ENCODE peak calls at places on chromosomes 1 and 21, in eight cellular contexts. H is Calu3; G is fibroblast of the aortic adventitia; I is WTC11; E is PC-9; Q is heart right ventricle; F is omental fat pad; Y is CD8-positive, alpha-beta T cell. Z is an unnamed sample.

GRCh38 chr21:35168702-35169101 is 119.6 kb upstream of the RUNX1 start:
- DNase-seq in H (no peak), G (no peak), I (no peak), E (no peak), Q (no peak), F (no peak), Y (no peak), Z (no peak)

GRCh38 chr1:43908858-43909257 is 24.7 kb upstream of the ARTN start:
- DNase-seq in H (no peak), G (no peak), I (no peak), E (no peak), Q (no peak), F (no peak), Y (no peak), Z (no peak)

GRCh38 chr1:223462047-223462446 is 68.8 kb downstream of the CCDC185 start:
- DNase-seq in H (no peak), G (no peak), I (no peak), E (no peak), Q (no peak), F (no peak), Y (no peak), Z (no peak)

GRCh38 chr1:115437146-115437639 is 99.1 kb upstream of the NGF start:
- DNase-seq in H (no peak), G (no peak), I (no peak), E (no peak), Q (no peak), F (no peak), Y (no peak), Z (no peak)

GRCh38 chr21:41851090-41851790 is 27.9 kb downstream of the PRDM15 start:
- DNase-seq in H (no peak), G (no peak), I (no peak), E (no peak), Q (no peak), F (no peak), Y (no peak), Z (no peak)

GRCh38 chr1:2587071-2587859 is 688 bp downstream of the PRXL2B start:
- DNase-seq in H (no peak), G (peak), I (peak), E (no peak), Q (peak), F (no peak), Y (peak), Z (no peak)

GRCh38 chr1:53734650-53735211 is 4.2 kb downstream of the GLIS1 start:
- DNase-seq in H (no peak), G (no peak), I (no peak), E (no peak), Q (no peak), F (no peak), Y (no peak), Z (peak)

GRCh38 chr21:29812947-29813346 is 126.8 kb downstream of the GRIK1 start:
- DNase-seq in H (no peak), G (no peak), I (no peak), E (no peak), Q (no peak), F (no peak), Y (no peak), Z (no peak)

GRCh38 chr1:170620164-170620563 is 43.8 kb upstream of the PRRX1 start:
- DNase-seq in H (no peak), G (peak), I (no peak), E (no peak), Q (no peak), F (no peak), Y (no peak), Z (no peak)

GRCh38 chr1:172269084-172269483 is 151.4 kb upstream of the C1orf105 start:
- DNase-seq in H (no peak), G (no peak), I (no peak), E (no peak), Q (no peak), F (no peak), Y (no peak), Z (no peak)

GRCh38 chr1:3068400-3069361 is at the start of gene PRDM16:
- DNase-seq in H (peak), G (peak), I (peak), E (no peak), Q (no peak), F (no peak), Y (no peak), Z (peak)

GRCh38 chr1:28378906-28379305 is 9.4 kb downstream of the PHACTR4 start:
- DNase-seq in H (no peak), G (no peak), I (no peak), E (no peak), Q (no peak), F (no peak), Y (no peak), Z (no peak)

GRCh38 chr1:246279402-246279801 is 227.7 kb downstream of the SMYD3 start:
- DNase-seq in H (no peak), G (no peak), I (no peak), E (no peak), Q (no peak), F (no peak), Y (no peak), Z (no peak)

GRCh38 chr1:52142220-52143153 is 598 bp downstream of the ZFYVE9 start:
- DNase-seq in H (peak), G (peak), I (peak), E (no peak), Q (peak), F (no peak), Y (peak), Z (no peak)

GRCh38 chr1:182783068-182783467 is 6.5 kb upstream of the NPL start:
- DNase-seq in H (no peak), G (no peak), I (peak), E (no peak), Q (no peak), F (no peak), Y (no peak), Z (peak)

GRCh38 chr1:8679411-8679800 is 138.0 kb downstream of the RERE start:
- DNase-seq in H (no peak), G (peak), I (no peak), E (no peak), Q (no peak), F (no peak), Y (no peak), Z (no peak)

GRCh38 chr1:114331936-114332335 is 178.3 kb upstream of the SYT6 start:
- DNase-seq in H (no peak), G (no peak), I (no peak), E (no peak), Q (no peak), F (no peak), Y (no peak), Z (no peak)

GRCh38 chr21:25934771-25935224 is 200.0 kb downstream of the GABPA start:
- DNase-seq in H (peak), G (peak), I (no peak), E (peak), Q (peak), F (no peak), Y (no peak), Z (no peak)

GRCh38 chr1:184059887-184060286 is 8.4 kb downstream of the TSEN15 start:
- DNase-seq in H (no peak), G (no peak), I (no peak), E (no peak), Q (no peak), F (no peak), Y (no peak), Z (no peak)

GRCh38 chr1:162823231-162823630 is 32.7 kb downstream of the HSD17B7 start:
- DNase-seq in H (no peak), G (no peak), I (no peak), E (no peak), Q (no peak), F (no peak), Y (no peak), Z (no peak)

GRCh38 chr1:113871597-113872113 is at the start of gene PTPN22:
- DNase-seq in H (no peak), G (peak), I (no peak), E (no peak), Q (peak), F (no peak), Y (peak), Z (no peak)

GRCh38 chr1:8396912-8397406 is 79.0 kb downstream of the SLC45A1 start:
- DNase-seq in H (no peak), G (peak), I (no peak), E (peak), Q (no peak), F (no peak), Y (no peak), Z (no peak)

GRCh38 chr21:36881223-36881622 is 85.2 kb downstream of the HLCS start:
- DNase-seq in H (no peak), G (no peak), I (no peak), E (no peak), Q (no peak), F (no peak), Y (no peak), Z (no peak)

GRCh38 chr1:150513275-150513885 is 2.2 kb upstream of the FALEC start:
- DNase-seq in H (no peak), G (no peak), I (no peak), E (no peak), Q (no peak), F (no peak), Y (no peak), Z (no peak)

GRCh38 chr21:42047821-42048613 is 23.1 kb upstream of the UMODL1 start:
- DNase-seq in H (no peak), G (peak), I (no peak), E (no peak), Q (no peak), F (no peak), Y (no peak), Z (no peak)

GRCh38 chr1:27217401-27217800 is 17.0 kb upstream of the WDTC1 start:
- DNase-seq in H (no peak), G (no peak), I (no peak), E (no peak), Q (no peak), F (no peak), Y (no peak), Z (no peak)

GRCh38 chr1:78855258-78855657 is 151.3 kb downstream of the ADGRL4 start:
- DNase-seq in H (no peak), G (no peak), I (no peak), E (no peak), Q (no peak), F (no peak), Y (no peak), Z (no peak)

GRCh38 chr1:243748706-243749283 is 101.2 kb downstream of the AKT3 start:
- DNase-seq in H (peak), G (peak), I (no peak), E (peak), Q (no peak), F (no peak), Y (no peak), Z (no peak)

GRCh38 chr21:35563885-35564451 is 496.4 kb downstream of the SETD4 start:
- DNase-seq in H (no peak), G (peak), I (no peak), E (no peak), Q (peak), F (no peak), Y (no peak), Z (peak)

GRCh38 chr21:39634507-39634906 is 21.8 kb downstream of the B3GALT5 start:
- DNase-seq in H (no peak), G (no peak), I (no peak), E (no peak), Q (no peak), F (no peak), Y (no peak), Z (no peak)

GRCh38 chr1:161382214-161383019 is 14.7 kb upstream of the CFAP126 start:
- DNase-seq in H (no peak), G (peak), I (no peak), E (peak), Q (no peak), F (no peak), Y (no peak), Z (no peak)

GRCh38 chr1:54985556-54985955 is 5.1 kb downstream of the TMEM61 start:
- DNase-seq in H (no peak), G (no peak), I (no peak), E (no peak), Q (no peak), F (no peak), Y (no peak), Z (no peak)

GRCh38 chr1:83508485-83509151 is 490.3 kb downstream of the TTLL7 start:
- DNase-seq in H (no peak), G (peak), I (no peak), E (no peak), Q (no peak), F (no peak), Y (peak), Z (no peak)

GRCh38 chr1:232591344-232591743 is 38.6 kb downstream of the SIPA1L2 start:
- DNase-seq in H (no peak), G (no peak), I (no peak), E (no peak), Q (no peak), F (no peak), Y (no peak), Z (no peak)

DNA sequence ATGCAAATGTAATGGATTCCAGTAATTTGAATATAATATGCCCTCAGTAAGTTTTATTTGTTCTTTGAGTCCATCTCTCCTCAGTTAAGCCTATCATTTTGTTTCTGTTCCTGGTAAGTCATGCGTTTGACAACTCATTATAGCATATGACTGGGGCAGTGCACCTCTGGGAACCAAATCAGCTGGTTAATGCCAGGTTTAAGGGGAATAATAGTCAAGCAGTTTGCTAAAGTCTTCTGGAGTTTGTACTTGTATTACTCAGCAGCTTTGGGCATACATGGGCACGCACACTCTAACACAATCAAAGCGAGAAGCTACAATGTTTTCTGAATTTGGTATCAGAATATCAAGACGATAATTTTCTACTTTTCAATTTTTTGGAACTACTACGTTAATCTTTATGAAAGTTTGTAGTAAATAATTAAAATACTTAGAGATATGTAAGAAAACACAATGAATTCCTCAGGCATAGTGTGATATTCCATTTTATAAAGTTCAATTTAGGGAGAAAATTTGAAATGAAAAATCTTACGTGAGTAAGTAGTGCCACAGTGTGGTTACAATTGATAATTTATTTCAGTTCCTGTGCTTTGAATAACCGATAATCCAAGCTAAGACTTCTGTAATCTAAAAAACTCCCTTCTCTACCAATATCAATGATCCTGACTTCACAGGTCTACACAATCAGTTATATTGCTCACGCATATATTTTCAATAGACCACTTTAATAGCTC is 43.8 kb upstream of the KCTD3 start:
- DNase-seq in H (no peak), G (peak), I (no peak), E (no peak), Q (no peak), F (no peak), Y (no peak), Z (no peak)
- TF ChIP-seq CTCF in H (no peak), G (peak), I (no peak), E (peak), Q (peak), F (no peak), Y (no peak), Z (no peak)

GRCh38 chr1:217431395-217431794 is 199.5 kb downstream of the GPATCH2 start:
- DNase-seq in H (no peak), G (no peak), I (no peak), E (no peak), Q (no peak), F (no peak), Y (no peak), Z (no peak)
- TF ChIP-seq CTCF in H (no peak), G (no peak), I (no peak), E (no peak), Q (no peak), F (no peak), Y (no peak), Z (no peak)

DNA sequence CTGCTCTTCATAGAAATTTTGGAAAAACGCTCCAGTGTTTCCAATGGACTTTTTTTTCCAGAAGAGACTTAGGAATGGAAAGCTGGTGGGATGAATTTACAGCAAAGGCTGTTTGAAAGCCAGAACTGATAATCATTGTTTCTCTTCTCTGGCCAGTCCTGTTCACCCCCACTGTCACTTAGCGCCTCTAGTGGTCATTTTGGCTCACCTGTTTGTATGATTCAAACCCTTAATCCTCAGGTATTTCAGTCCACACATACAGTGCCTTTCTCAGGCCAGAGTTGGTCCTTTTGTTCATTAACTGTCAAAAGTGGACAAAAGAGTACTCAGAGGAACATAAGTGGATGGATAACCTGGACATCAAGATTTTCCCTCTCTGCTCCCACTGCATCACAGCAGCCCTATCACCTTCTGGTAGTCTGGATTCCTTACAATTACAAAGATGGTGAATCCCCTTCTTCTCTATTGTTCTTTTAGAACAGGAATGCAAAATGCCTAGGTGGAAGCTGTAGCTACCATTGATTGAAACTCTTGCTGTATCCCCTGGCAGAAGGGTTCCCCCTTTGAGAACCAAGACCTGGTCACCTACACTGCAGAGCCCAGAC is 177.6 kb upstream of the OLFM3 start:
- DNase-seq in H (no peak), G (no peak), I (peak), E (no peak), Q (no peak), F (no peak), Y (no peak), Z (peak)
- TF ChIP-seq CTCF in H (no peak), G (no peak), I (peak), E (peak), Q (no peak), F (no peak), Y (no peak), Z (peak)

DNA sequence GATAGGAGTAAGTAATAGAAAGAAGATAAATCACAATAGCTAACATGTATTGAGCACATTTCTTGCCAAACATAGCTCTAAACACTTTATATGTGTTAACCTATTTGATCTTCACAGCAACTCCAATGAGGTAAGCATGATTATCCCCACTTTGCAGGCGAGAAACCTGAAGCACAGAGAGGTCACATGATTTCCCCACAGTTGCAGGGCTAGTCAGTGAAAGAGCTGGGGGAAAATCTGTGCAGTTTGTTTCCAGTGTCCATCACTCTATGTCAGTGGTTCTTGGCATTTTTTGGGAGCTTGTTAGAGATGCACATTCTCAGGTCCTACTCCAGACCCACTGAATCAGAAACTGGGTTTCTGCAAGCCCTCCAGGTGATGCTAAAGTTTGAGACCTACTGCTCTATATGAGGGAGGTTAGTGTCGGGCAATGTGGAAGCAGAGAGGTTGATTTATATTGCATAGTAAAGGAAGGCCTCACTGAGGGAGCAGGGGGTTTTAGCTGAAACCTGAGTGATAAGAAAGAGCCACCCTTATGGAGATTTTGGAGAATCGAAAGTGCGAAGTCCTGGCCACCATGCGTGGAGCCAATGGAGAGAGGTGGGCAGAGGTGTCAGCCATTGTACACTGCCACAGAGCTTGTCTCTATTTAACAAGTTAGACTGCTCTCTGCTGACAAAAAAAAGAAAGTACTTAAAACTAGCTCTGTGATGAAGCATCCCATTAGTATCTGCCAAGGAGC is 20.9 kb downstream of the MCOLN3 start:
- DNase-seq in H (no peak), G (peak), I (no peak), E (no peak), Q (no peak), F (no peak), Y (no peak), Z (no peak)
- TF ChIP-seq CTCF in H (no peak), G (no peak), I (no peak), E (no peak), Q (peak), F (no peak), Y (peak), Z (no peak)

DNA sequence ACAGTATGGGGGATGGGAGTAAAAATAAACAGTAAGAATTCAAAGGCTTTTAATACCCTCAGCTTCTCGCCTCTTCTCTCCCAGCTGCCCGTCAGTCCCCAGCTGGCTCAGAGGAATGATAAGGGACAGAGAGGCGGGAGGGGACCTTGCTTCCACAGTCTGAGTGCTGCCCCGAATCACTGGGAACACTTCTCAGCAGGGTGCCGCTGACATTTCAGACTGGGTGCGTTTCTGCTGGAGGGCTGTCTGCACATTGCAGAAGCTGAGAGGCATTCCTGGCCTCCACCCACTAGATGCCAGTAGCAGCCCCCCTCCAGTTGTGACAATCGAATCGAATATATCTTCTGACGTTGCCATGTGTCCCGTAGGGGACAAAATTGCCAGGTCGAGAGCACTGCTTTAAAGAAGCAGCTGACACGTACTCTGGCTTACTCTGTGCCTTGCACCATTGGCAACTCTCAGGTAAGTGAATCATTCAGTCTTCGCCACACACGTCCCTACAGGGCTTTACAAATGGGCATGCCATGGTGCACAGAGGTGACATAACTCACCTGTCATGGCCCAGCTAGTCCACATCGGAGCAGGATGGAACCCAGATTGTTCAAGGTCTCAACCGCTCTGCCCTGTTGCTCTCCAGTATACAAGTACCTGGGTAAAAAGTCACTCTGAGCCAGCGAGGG is 23.9 kb downstream of the CTNNBIP1 start:
- DNase-seq in H (no peak), G (no peak), I (no peak), E (no peak), Q (no peak), F (no peak), Y (no peak), Z (no peak)
- TF ChIP-seq CTCF in H (no peak), G (no peak), I (no peak), E (no peak), Q (no peak), F (no peak), Y (no peak), Z (no peak)

GRCh38 chr1:219313961-219314360 is 140.3 kb downstream of the LYPLAL1 start:
- DNase-seq in H (no peak), G (no peak), I (no peak), E (no peak), Q (no peak), F (no peak), Y (no peak), Z (no peak)

GRCh38 chr1:219318826-219319225 is 145.1 kb downstream of the LYPLAL1 start:
- DNase-seq in H (no peak), G (no peak), I (no peak), E (no peak), Q (no peak), F (no peak), Y (no peak), Z (no peak)

GRCh38 chr1:219316066-219316465 is 142.4 kb downstream of the LYPLAL1 start:
- DNase-seq in H (no peak), G (no peak), I (no peak), E (no peak), Q (no peak), F (no peak), Y (no peak), Z (no peak)

GRCh38 chr1:219312967-219313366 is 139.3 kb downstream of the LYPLAL1 start:
- DNase-seq in H (no peak), G (peak), I (no peak), E (no peak), Q (no peak), F (no peak), Y (no peak), Z (no peak)

GRCh38 chr1:219317762-219318353 is 144.2 kb downstream of the LYPLAL1 start:
- DNase-seq in H (peak), G (no peak), I (peak), E (no peak), Q (no peak), F (no peak), Y (no peak), Z (peak)
- TF ChIP-seq CTCF in H (no peak), G (peak), I (peak), E (no peak), Q (no peak), F (no peak), Y (no peak), Z (peak)

GRCh38 chr1:178918955-178919354 is 48.1 kb upstream of the ANGPTL1 start:
- DNase-seq in H (no peak), G (no peak), I (no peak), E (no peak), Q (no peak), F (no peak), Y (no peak), Z (no peak)
- TF ChIP-seq CTCF in H (no peak), G (no peak), I (no peak), E (no peak), Q (no peak), F (no peak), Y (no peak), Z (no peak)